ENCODE peak calls at places on chromosomes 3 and 15, in four cellular contexts. F, N, L and C are unnamed samples. For H3K4me1, the result is how much of the 10 kb centered on the place peaks cover.

GRCh38 chr3:72346526-72346926 is 501.7 kb downstream of the SHQ1 start:
- DNase-seq in F (peak), N (peak), L (no peak), C (no peak)

GRCh38 chr3:100706365-100706764 is 2.9 kb upstream of the TFG start:
- DNase-seq in F (peak), N (no peak), L (no peak), C (no peak)

GRCh38 chr15:39685999-39686613 is 96.5 kb downstream of the FSIP1 start:
- DNase-seq in F (peak), N (peak), L (no peak), C (no peak)

GRCh38 chr3:53194218-53195065 is 33.4 kb downstream of the PRKCD start:
- DNase-seq in F (peak), N (peak), L (no peak), C (no peak)

GRCh38 chr15:63498815-63499549 is 5.4 kb upstream of the USP3 start:
- DNase-seq in F (no peak), N (no peak), L (no peak), C (no peak)

GRCh38 chr3:64049136-64049535 is 25.8 kb upstream of the PSMD6 start:
- DNase-seq in F (no peak), N (peak), L (no peak), C (no peak)

GRCh38 chr3:185519021-185519420 is 20.2 kb upstream of the TMEM41A start:
- DNase-seq in F (no peak), N (no peak), L (no peak), C (no peak)

GRCh38 chr3:53259427-53260259 is 3.8 kb upstream of the TKT start:
- DNase-seq in F (peak), N (no peak), L (no peak), C (no peak)

GRCh38 chr3:33491697-33492096 is 51.5 kb upstream of the UBP1 start:
- DNase-seq in F (no peak), N (no peak), L (no peak), C (no peak)

GRCh38 chr3:32045091-32045964 is 61.1 kb upstream of the GPD1L start:
- DNase-seq in F (peak), N (peak), L (no peak), C (no peak)

GRCh38 chr3:169772530-169772950 is 656 bp upstream of the MYNN start:
- DNase-seq in F (peak), N (peak), L (peak), C (no peak)

GRCh38 chr15:92670625-92671024 is 15.1 kb upstream of the FAM174B start:
- DNase-seq in F (no peak), N (no peak), L (no peak), C (no peak)

GRCh38 chr15:92668620-92669019 is 13.0 kb upstream of the FAM174B start:
- DNase-seq in F (no peak), N (no peak), L (no peak), C (no peak)

GRCh38 chr15:92668086-92668485 is 12.5 kb upstream of the FAM174B start:
- DNase-seq in F (no peak), N (no peak), L (no peak), C (no peak)

GRCh38 chr15:92667291-92667904 is 11.8 kb upstream of the FAM174B start:
- DNase-seq in F (no peak), N (no peak), L (no peak), C (no peak)

GRCh38 chr15:92669432-92669831 is 13.9 kb upstream of the FAM174B start:
- DNase-seq in F (no peak), N (no peak), L (no peak), C (no peak)
- H3K4me1 ChIP-seq in F (under half), N (under half), L (under half), C (under half)

DNA sequence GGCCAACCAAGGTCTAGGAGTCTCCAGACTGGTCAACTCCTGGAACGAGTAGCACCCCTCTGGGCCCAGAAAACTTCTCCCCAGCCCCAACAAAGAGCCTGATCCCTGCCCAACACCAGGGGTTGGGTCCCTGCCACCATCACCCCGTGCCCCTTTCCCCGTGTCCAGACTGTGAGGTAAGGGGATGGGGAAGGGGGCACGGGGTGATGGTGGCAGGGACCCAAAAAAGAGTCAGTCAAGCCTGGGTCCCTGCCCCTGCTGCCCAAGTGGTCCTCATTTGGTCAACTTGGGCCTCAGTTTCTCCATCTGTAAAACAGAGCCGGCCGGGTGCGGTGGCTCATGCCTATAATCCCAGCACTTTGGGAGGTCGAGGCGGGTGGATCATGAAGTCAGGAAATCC is 1.1 kb upstream of the NBEAL2 start:
- DNase-seq in F (no peak), N (no peak), L (peak), C (no peak)
- H3K4me1 ChIP-seq in F (under half), N (under half), L (half or more), C (half or more)

DNA sequence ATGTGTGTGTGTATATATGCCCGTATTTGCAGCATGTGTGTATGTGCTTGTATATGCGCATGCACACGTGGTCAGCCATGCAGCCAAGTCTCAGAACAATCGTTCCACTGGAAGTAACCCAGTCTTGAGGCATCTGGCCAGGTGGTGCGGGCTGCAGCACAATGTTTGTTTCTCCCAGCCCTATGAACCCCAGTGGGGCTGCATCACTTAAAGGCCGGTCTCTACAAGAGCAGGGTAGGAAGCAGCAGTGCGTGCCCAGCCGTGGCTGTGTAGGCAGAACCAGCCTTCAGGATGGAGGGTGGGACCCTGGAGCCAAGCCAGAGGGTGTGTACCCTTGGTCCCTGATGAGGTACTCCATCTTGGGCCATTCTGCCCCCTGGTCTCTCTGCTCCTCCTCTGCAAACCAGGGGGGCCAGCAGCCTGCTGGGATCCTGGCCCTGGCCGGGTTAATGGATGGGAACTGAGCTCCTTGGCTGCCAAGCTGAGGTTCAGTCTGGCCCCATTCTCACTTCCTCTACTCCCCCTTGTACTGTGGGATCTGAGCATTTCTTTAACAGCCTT is 11.8 kb downstream of the KLF13 start:
- DNase-seq in F (no peak), N (no peak), L (peak), C (no peak)
- H3K4me1 ChIP-seq in F (half or more), N (under half), L (half or more), C (half or more)

GRCh38 chr3:39147374-39147709 is 6.0 kb downstream of the CSRNP1 start:
- DNase-seq in F (no peak), N (no peak), L (no peak), C (no peak)
- H3K4me1 ChIP-seq in F (half or more), N (half or more), L (half or more), C (half or more)

GRCh38 chr3:163129287-163129686 is 1632.7 kb downstream of the OTOL1 start:
- DNase-seq in F (no peak), N (no peak), L (no peak), C (no peak)

GRCh38 chr3:163132111-163132510 is 1635.5 kb downstream of the OTOL1 start:
- DNase-seq in F (no peak), N (no peak), L (no peak), C (no peak)

DNA sequence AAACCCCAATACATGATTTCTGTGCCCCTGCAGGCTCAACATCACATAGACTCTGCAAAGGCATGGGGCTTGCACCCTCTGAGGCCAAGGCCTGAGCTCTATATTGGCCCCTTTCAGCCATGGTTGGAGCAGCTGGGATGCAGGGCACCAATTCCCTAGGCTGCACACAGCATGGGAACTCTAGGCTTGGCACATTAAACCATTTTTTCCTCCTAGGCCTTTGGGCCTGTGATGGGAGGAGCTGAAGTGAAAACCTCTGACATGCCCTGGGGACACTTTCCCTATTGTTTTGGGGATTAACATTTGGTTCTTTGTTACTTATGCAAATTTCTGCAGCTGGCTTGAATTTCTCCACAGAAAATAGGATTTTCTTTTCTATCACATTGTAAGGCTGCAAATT is 1629.5 kb downstream of the OTOL1 start:
- DNase-seq in F (no peak), N (no peak), L (no peak), C (no peak)
- H3K4me1 ChIP-seq in F (under half), N (under half), L (under half), C (under half)

GRCh38 chr15:57387011-57387410 is 10.7 kb downstream of the CGNL1 start:
- DNase-seq in F (no peak), N (no peak), L (no peak), C (no peak)
- H3K4me1 ChIP-seq in F (under half), N (half or more), L (under half), C (under half)

GRCh38 chr3:46545695-46546630 is 20.1 kb downstream of the LRRC2 start:
- DNase-seq in F (no peak), N (no peak), L (no peak), C (no peak)
- H3K4me1 ChIP-seq in F (under half), N (under half), L (under half), C (under half)